ENCODE peak calls at places on chromosomes 5 and 9, in five cellular contexts. One of them, this sample, is unnamed.

GRCh38 chr5:60883229-60883628 is 39.2 kb upstream of the ELOVL7 start:
- DNase-seq in GM12892: no peak
- DNase-seq in T follicular helper cell: no peak
- DNase-seq in left ventricle myocardium inferior: no peak
- DNase-seq in AML-193: peak; percentile 54
- DNase-seq in this sample: no peak

GRCh38 chr9:79969866-79970265 is 398.1 kb downstream of the TLE4 start:
- DNase-seq in GM12892: no peak
- DNase-seq in T follicular helper cell: no peak
- DNase-seq in left ventricle myocardium inferior: no peak
- DNase-seq in AML-193: no peak
- DNase-seq in this sample: no peak

GRCh38 chr5:42579320-42579719 is 156.1 kb downstream of the GHR start:
- DNase-seq in GM12892: no peak
- DNase-seq in T follicular helper cell: no peak
- DNase-seq in left ventricle myocardium inferior: no peak
- DNase-seq in AML-193: no peak
- DNase-seq in this sample: no peak

GRCh38 chr5:56126487-56127179 is 106.5 kb downstream of the ANKRD55 start:
- DNase-seq in GM12892: no peak
- DNase-seq in T follicular helper cell: peak; percentile 2
- DNase-seq in left ventricle myocardium inferior: no peak
- DNase-seq in AML-193: no peak
- DNase-seq in this sample: no peak

GRCh38 chr9:5518937-5519319 is 8.6 kb downstream of the PDCD1LG2 start:
- DNase-seq in GM12892: no peak
- DNase-seq in T follicular helper cell: no peak
- DNase-seq in left ventricle myocardium inferior: no peak
- DNase-seq in AML-193: no peak
- DNase-seq in this sample: no peak

GRCh38 chr5:172434246-172434645 is 20.1 kb downstream of the SH3PXD2B start:
- DNase-seq in GM12892: no peak
- DNase-seq in T follicular helper cell: no peak
- DNase-seq in left ventricle myocardium inferior: no peak
- DNase-seq in AML-193: no peak
- DNase-seq in this sample: no peak

GRCh38 chr9:134405527-134405926 is 79.3 kb downstream of the RXRA start:
- DNase-seq in GM12892: no peak
- DNase-seq in T follicular helper cell: no peak
- DNase-seq in left ventricle myocardium inferior: no peak
- DNase-seq in AML-193: no peak
- DNase-seq in this sample: peak; percentile 30

GRCh38 chr9:35490155-35490909 is 421 bp downstream of the RUSC2 start:
- DNase-seq in GM12892: peak; percentile 7
- DNase-seq in T follicular helper cell: no peak
- DNase-seq in left ventricle myocardium inferior: peak; percentile 29
- DNase-seq in AML-193: no peak
- DNase-seq in this sample: no peak

GRCh38 chr9:95766906-95767305 is 108.6 kb upstream of the ERCC6L2 start:
- DNase-seq in GM12892: no peak
- DNase-seq in T follicular helper cell: no peak
- DNase-seq in left ventricle myocardium inferior: no peak
- DNase-seq in AML-193: no peak
- DNase-seq in this sample: no peak

GRCh38 chr5:158531899-158532298 is 567.8 kb downstream of the EBF1 start:
- DNase-seq in GM12892: no peak
- DNase-seq in T follicular helper cell: no peak
- DNase-seq in left ventricle myocardium inferior: no peak
- DNase-seq in AML-193: no peak
- DNase-seq in this sample: no peak

GRCh38 chr5:169861934-169862333 is 118.4 kb downstream of the INSYN2B start:
- DNase-seq in GM12892: no peak
- DNase-seq in T follicular helper cell: no peak
- DNase-seq in left ventricle myocardium inferior: no peak
- DNase-seq in AML-193: no peak
- DNase-seq in this sample: no peak

GRCh38 chr5:121296357-121296756 is 555.3 kb upstream of the FTMT start:
- DNase-seq in GM12892: no peak
- DNase-seq in T follicular helper cell: no peak
- DNase-seq in left ventricle myocardium inferior: no peak
- DNase-seq in AML-193: peak; percentile 50
- DNase-seq in this sample: no peak

GRCh38 chr5:5419291-5420210 is 2.9 kb upstream of the ICE1 start:
- DNase-seq in GM12892: no peak
- DNase-seq in T follicular helper cell: no peak
- DNase-seq in left ventricle myocardium inferior: no peak
- DNase-seq in AML-193: peak; percentile 28
- DNase-seq in this sample: peak; percentile 51

GRCh38 chr5:77843570-77844407 is 67.7 kb upstream of the TBCA start:
- DNase-seq in GM12892: no peak
- DNase-seq in T follicular helper cell: no peak
- DNase-seq in left ventricle myocardium inferior: no peak
- DNase-seq in AML-193: no peak
- DNase-seq in this sample: no peak

GRCh38 chr5:8769631-8770030 is 776.2 kb downstream of the SEMA5A start:
- DNase-seq in GM12892: no peak
- DNase-seq in T follicular helper cell: no peak
- DNase-seq in left ventricle myocardium inferior: no peak
- DNase-seq in AML-193: no peak
- DNase-seq in this sample: no peak